ENCODE peak calls at places on chromosomes 4 and X, in six cellular contexts. One of them, this sample, is unnamed.

GRCh38 chr4:42816189-42816588 is 76.3 kb upstream of the GRXCR1 start:
- DNase-seq in right cardiac atrium: no peak
- DNase-seq in CD4-positive, alpha-beta memory T cell: no peak
- DNase-seq in HepG2: no peak
- DNase-seq in psoas muscle: no peak
- DNase-seq in tibial nerve: no peak
- DNase-seq in this sample: no peak

GRCh38 chr4:158015241-158015640 is 157.6 kb downstream of the GASK1B start:
- DNase-seq in right cardiac atrium: no peak
- DNase-seq in CD4-positive, alpha-beta memory T cell: no peak
- DNase-seq in HepG2: no peak
- DNase-seq in psoas muscle: no peak
- DNase-seq in tibial nerve: no peak
- DNase-seq in this sample: no peak

GRCh38 chr4:132691668-132692067 is 457.4 kb upstream of the PCDH10 start:
- DNase-seq in right cardiac atrium: no peak
- DNase-seq in CD4-positive, alpha-beta memory T cell: no peak
- DNase-seq in HepG2: no peak
- DNase-seq in psoas muscle: no peak
- DNase-seq in tibial nerve: no peak
- DNase-seq in this sample: no peak

GRCh38 chr4:183797041-183797444 is 108.1 kb upstream of the STOX2 start:
- DNase-seq in right cardiac atrium: peak; percentile 85
- DNase-seq in CD4-positive, alpha-beta memory T cell: no peak
- DNase-seq in HepG2: no peak
- DNase-seq in psoas muscle: peak; percentile 57
- DNase-seq in tibial nerve: no peak
- DNase-seq in this sample: no peak

GRCh38 chr4:82447886-82448285 is 17.5 kb downstream of the ENOPH1 start:
- DNase-seq in right cardiac atrium: no peak
- DNase-seq in CD4-positive, alpha-beta memory T cell: no peak
- DNase-seq in HepG2: no peak
- DNase-seq in psoas muscle: no peak
- DNase-seq in tibial nerve: no peak
- DNase-seq in this sample: no peak

GRCh38 chr4:102678107-102678506 is 82.7 kb downstream of the MANBA start:
- DNase-seq in right cardiac atrium: no peak
- DNase-seq in CD4-positive, alpha-beta memory T cell: no peak
- DNase-seq in HepG2: no peak
- DNase-seq in psoas muscle: no peak
- DNase-seq in tibial nerve: no peak
- DNase-seq in this sample: no peak

GRCh38 chrX:133921764-133922389 is 63.5 kb downstream of the GPC3 start:
- DNase-seq in right cardiac atrium: peak; percentile 47
- DNase-seq in CD4-positive, alpha-beta memory T cell: peak; percentile 18
- DNase-seq in HepG2: peak; percentile 19
- DNase-seq in psoas muscle: peak; percentile 53
- DNase-seq in tibial nerve: no peak
- DNase-seq in this sample: peak; percentile 59

GRCh38 chr4:133000012-133000411 is 149.1 kb upstream of the PCDH10 start:
- DNase-seq in right cardiac atrium: no peak
- DNase-seq in CD4-positive, alpha-beta memory T cell: no peak
- DNase-seq in HepG2: no peak
- DNase-seq in psoas muscle: no peak
- DNase-seq in tibial nerve: no peak
- DNase-seq in this sample: peak; percentile 56

GRCh38 chr4:26406346-26406975 is 83.8 kb downstream of the CCKAR start:
- DNase-seq in right cardiac atrium: no peak
- DNase-seq in CD4-positive, alpha-beta memory T cell: no peak
- DNase-seq in HepG2: no peak
- DNase-seq in psoas muscle: no peak
- DNase-seq in tibial nerve: no peak
- DNase-seq in this sample: peak; percentile 10

GRCh38 chr4:24978291-24979072 is 52.3 kb downstream of the LGI2 start:
- DNase-seq in right cardiac atrium: no peak
- DNase-seq in CD4-positive, alpha-beta memory T cell: no peak
- DNase-seq in HepG2: no peak
- DNase-seq in psoas muscle: no peak
- DNase-seq in tibial nerve: no peak
- DNase-seq in this sample: no peak

GRCh38 chr4:3774253-3774883 is 8.2 kb downstream of the ADRA2C start:
- DNase-seq in right cardiac atrium: peak; percentile 10
- DNase-seq in CD4-positive, alpha-beta memory T cell: no peak
- DNase-seq in HepG2: no peak
- DNase-seq in psoas muscle: no peak
- DNase-seq in tibial nerve: no peak
- DNase-seq in this sample: no peak

GRCh38 chrX:71998836-71999509 is 88.3 kb downstream of the NHSL2 start:
- DNase-seq in right cardiac atrium: no peak
- DNase-seq in CD4-positive, alpha-beta memory T cell: peak; percentile 48
- DNase-seq in HepG2: peak; percentile 12
- DNase-seq in psoas muscle: no peak
- DNase-seq in tibial nerve: no peak
- DNase-seq in this sample: peak; percentile 8

GRCh38 chrX:53086464-53086863 is 4.3 kb downstream of the TSPYL2 start:
- DNase-seq in right cardiac atrium: peak; percentile 89
- DNase-seq in CD4-positive, alpha-beta memory T cell: no peak
- DNase-seq in HepG2: no peak
- DNase-seq in psoas muscle: peak; percentile 86
- DNase-seq in tibial nerve: peak; percentile 65
- DNase-seq in this sample: no peak

GRCh38 chr4:157443537-157443936 is 223.0 kb downstream of the GRIA2 start:
- DNase-seq in right cardiac atrium: peak; percentile 3
- DNase-seq in CD4-positive, alpha-beta memory T cell: no peak
- DNase-seq in HepG2: no peak
- DNase-seq in psoas muscle: no peak
- DNase-seq in tibial nerve: no peak
- DNase-seq in this sample: no peak

GRCh38 chrX:15985937-15986336 is 131.3 kb upstream of the AP1S2 start:
- DNase-seq in right cardiac atrium: no peak
- DNase-seq in CD4-positive, alpha-beta memory T cell: no peak
- DNase-seq in HepG2: no peak
- DNase-seq in psoas muscle: no peak
- DNase-seq in tibial nerve: no peak
- DNase-seq in this sample: no peak

GRCh38 chrX:74534569-74535038 is 79.8 kb downstream of the RLIM start:
- DNase-seq in right cardiac atrium: no peak
- DNase-seq in CD4-positive, alpha-beta memory T cell: no peak
- DNase-seq in HepG2: no peak
- DNase-seq in psoas muscle: no peak
- DNase-seq in tibial nerve: no peak
- DNase-seq in this sample: no peak

GRCh38 chr4:4460759-4461158 is 73.9 kb downstream of the NSG1 start:
- DNase-seq in right cardiac atrium: no peak
- DNase-seq in CD4-positive, alpha-beta memory T cell: no peak
- DNase-seq in HepG2: no peak
- DNase-seq in psoas muscle: no peak
- DNase-seq in tibial nerve: no peak
- DNase-seq in this sample: no peak

GRCh38 chr4:136935305-136935704 is 597.0 kb downstream of the PCDH18 start:
- DNase-seq in right cardiac atrium: no peak
- DNase-seq in CD4-positive, alpha-beta memory T cell: no peak
- DNase-seq in HepG2: no peak
- DNase-seq in psoas muscle: no peak
- DNase-seq in tibial nerve: no peak
- DNase-seq in this sample: no peak

GRCh38 chr4:78517050-78517652 is 34.4 kb upstream of the ANXA3 start:
- DNase-seq in right cardiac atrium: no peak
- DNase-seq in CD4-positive, alpha-beta memory T cell: no peak
- DNase-seq in HepG2: peak; percentile 11
- DNase-seq in psoas muscle: no peak
- DNase-seq in tibial nerve: no peak
- DNase-seq in this sample: no peak

GRCh38 chrX:53435997-53436396 is 1.8 kb upstream of the HSD17B10 start:
- DNase-seq in right cardiac atrium: peak; percentile 64
- DNase-seq in CD4-positive, alpha-beta memory T cell: peak; percentile 71
- DNase-seq in HepG2: peak; percentile 52
- DNase-seq in psoas muscle: peak; percentile 72
- DNase-seq in tibial nerve: peak; percentile 14
- DNase-seq in this sample: peak; percentile 64

GRCh38 chrX:140090800-140091275 is 125.5 kb upstream of the CXorf66 start:
- DNase-seq in right cardiac atrium: no peak
- DNase-seq in CD4-positive, alpha-beta memory T cell: no peak
- DNase-seq in HepG2: no peak
- DNase-seq in psoas muscle: no peak
- DNase-seq in tibial nerve: no peak
- DNase-seq in this sample: no peak

GRCh38 chr4:139768913-139769312 is 103.3 kb downstream of the MGST2 start:
- DNase-seq in right cardiac atrium: no peak
- DNase-seq in CD4-positive, alpha-beta memory T cell: no peak
- DNase-seq in HepG2: peak; percentile 36
- DNase-seq in psoas muscle: no peak
- DNase-seq in tibial nerve: no peak
- DNase-seq in this sample: no peak

DNA sequence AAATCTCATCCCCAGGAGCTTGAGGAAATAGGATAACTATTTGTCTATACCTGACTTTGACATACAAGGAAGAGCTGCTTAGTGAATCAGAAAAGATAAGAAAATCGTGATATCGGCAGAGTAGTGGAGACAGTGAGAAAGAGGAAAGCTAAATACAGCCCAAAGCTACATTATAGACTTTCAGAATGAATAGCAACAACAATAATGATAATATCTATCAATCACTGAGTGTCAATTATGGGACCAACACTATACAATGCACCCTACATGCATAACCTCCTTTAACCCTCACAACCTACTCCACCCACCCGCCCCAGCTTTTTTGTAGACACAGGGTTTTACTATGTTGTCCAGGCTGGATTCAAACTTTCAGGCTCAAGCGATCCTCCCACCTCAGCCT is 205.1 kb downstream of the PPP3CA start:
- DNase-seq in right cardiac atrium: no peak
- DNase-seq in CD4-positive, alpha-beta memory T cell: no peak
- DNase-seq in HepG2: no peak
- DNase-seq in psoas muscle: no peak
- DNase-seq in tibial nerve: no peak
- DNase-seq in this sample: no peak
- H3K4me1 ChIP-seq in right cardiac atrium: peaks cover 2% of the 10 kb centered on the region
- H3K4me1 ChIP-seq in CD4-positive, alpha-beta memory T cell: peaks cover 34% of the 10 kb centered on the region
- H3K4me1 ChIP-seq in HepG2: no peaks in the 10 kb centered on the region
- H3K4me1 ChIP-seq in psoas muscle: peaks cover 7% of the 10 kb centered on the region
- H3K4me1 ChIP-seq in tibial nerve: peaks cover 3% of the 10 kb centered on the region
- H3K4me1 ChIP-seq in this sample: no peaks in the 10 kb centered on the region

GRCh38 chrX:112510629-112511028 is 169.1 kb downstream of the LHFPL1 start:
- DNase-seq in right cardiac atrium: no peak
- DNase-seq in CD4-positive, alpha-beta memory T cell: no peak
- DNase-seq in HepG2: no peak
- DNase-seq in psoas muscle: no peak
- DNase-seq in tibial nerve: no peak
- DNase-seq in this sample: no peak

GRCh38 chrX:112512509-112512908 is 167.2 kb downstream of the LHFPL1 start:
- DNase-seq in right cardiac atrium: no peak
- DNase-seq in CD4-positive, alpha-beta memory T cell: no peak
- DNase-seq in HepG2: no peak
- DNase-seq in psoas muscle: no peak
- DNase-seq in tibial nerve: no peak
- DNase-seq in this sample: no peak

GRCh38 chrX:112513154-112513553 is 166.6 kb downstream of the LHFPL1 start:
- DNase-seq in right cardiac atrium: no peak
- DNase-seq in CD4-positive, alpha-beta memory T cell: no peak
- DNase-seq in HepG2: no peak
- DNase-seq in psoas muscle: no peak
- DNase-seq in tibial nerve: no peak
- DNase-seq in this sample: no peak
- H3K4me1 ChIP-seq in right cardiac atrium: no peaks in the 10 kb centered on the region
- H3K4me1 ChIP-seq in CD4-positive, alpha-beta memory T cell: no peaks in the 10 kb centered on the region
- H3K4me1 ChIP-seq in HepG2: no peaks in the 10 kb centered on the region
- H3K4me1 ChIP-seq in psoas muscle: no peaks in the 10 kb centered on the region
- H3K4me1 ChIP-seq in tibial nerve: no peaks in the 10 kb centered on the region
- H3K4me1 ChIP-seq in this sample: no peaks in the 10 kb centered on the region

DNA sequence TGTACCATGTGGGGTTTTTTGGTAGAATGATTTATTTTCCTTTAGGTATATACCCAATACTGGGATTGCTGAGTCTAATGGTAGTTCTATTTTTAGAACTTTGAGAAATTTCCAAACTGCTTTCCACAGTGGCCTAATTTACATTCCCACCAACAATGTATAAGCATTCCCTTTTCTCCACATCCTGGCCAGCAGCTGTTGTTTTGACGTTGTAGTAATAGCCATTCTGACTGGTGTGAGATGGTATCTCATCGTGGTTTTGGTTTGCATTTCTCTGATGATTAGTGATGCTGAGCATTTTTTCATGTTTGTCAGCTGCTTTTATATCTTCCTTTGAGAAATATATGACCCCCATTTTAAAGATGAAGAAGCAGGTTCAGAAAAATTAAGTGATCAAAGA is 153.7 kb downstream of the CBR4 start:
- DNase-seq in right cardiac atrium: no peak
- DNase-seq in CD4-positive, alpha-beta memory T cell: no peak
- DNase-seq in HepG2: no peak
- DNase-seq in psoas muscle: no peak
- DNase-seq in tibial nerve: no peak
- DNase-seq in this sample: peak; percentile 8
- H3K4me1 ChIP-seq in right cardiac atrium: peaks cover 15% of the 10 kb centered on the region
- H3K4me1 ChIP-seq in CD4-positive, alpha-beta memory T cell: no peaks in the 10 kb centered on the region
- H3K4me1 ChIP-seq in HepG2: no peaks in the 10 kb centered on the region
- H3K4me1 ChIP-seq in psoas muscle: peaks cover 44% of the 10 kb centered on the region
- H3K4me1 ChIP-seq in tibial nerve: peaks cover 24% of the 10 kb centered on the region
- H3K4me1 ChIP-seq in this sample: peaks cover 37% of the 10 kb centered on the region

GRCh38 chr4:155187989-155188388 is 20.4 kb upstream of the NPY2R start:
- DNase-seq in right cardiac atrium: no peak
- DNase-seq in CD4-positive, alpha-beta memory T cell: no peak
- DNase-seq in HepG2: no peak
- DNase-seq in psoas muscle: no peak
- DNase-seq in tibial nerve: no peak
- DNase-seq in this sample: no peak
- H3K4me1 ChIP-seq in right cardiac atrium: no peaks in the 10 kb centered on the region
- H3K4me1 ChIP-seq in CD4-positive, alpha-beta memory T cell: no peaks in the 10 kb centered on the region
- H3K4me1 ChIP-seq in HepG2: no peaks in the 10 kb centered on the region
- H3K4me1 ChIP-seq in psoas muscle: no peaks in the 10 kb centered on the region
- H3K4me1 ChIP-seq in tibial nerve: no peaks in the 10 kb centered on the region
- H3K4me1 ChIP-seq in this sample: no peaks in the 10 kb centered on the region

DNA sequence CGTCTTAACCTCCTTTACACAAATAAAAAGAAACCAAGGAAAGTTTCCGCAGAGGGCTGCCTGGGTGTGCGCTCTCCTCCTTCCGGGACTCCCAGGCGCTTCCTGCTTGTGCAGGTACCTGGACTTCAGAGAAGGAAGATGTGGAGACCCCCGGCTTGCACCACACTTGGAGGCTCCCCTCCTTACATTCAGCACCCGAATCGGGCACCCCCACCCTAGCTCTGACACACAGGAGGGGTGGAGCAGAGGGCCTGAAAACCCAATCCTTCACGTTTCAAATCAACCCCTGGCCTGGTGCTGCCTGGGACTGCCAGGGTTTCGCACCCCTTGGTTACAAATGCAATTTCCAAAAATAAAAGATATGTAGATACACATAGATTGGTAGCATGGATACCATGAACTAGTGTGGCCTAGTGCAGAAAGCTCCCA is 3.1 kb downstream of the NKX3-2 start:
- DNase-seq in right cardiac atrium: no peak
- DNase-seq in CD4-positive, alpha-beta memory T cell: no peak
- DNase-seq in HepG2: no peak
- DNase-seq in psoas muscle: no peak
- DNase-seq in tibial nerve: no peak
- DNase-seq in this sample: no peak
- H3K4me1 ChIP-seq in right cardiac atrium: peaks cover 2% of the 10 kb centered on the region
- H3K4me1 ChIP-seq in CD4-positive, alpha-beta memory T cell: peaks cover 61% of the 10 kb centered on the region
- H3K4me1 ChIP-seq in HepG2: peaks cover 23% of the 10 kb centered on the region
- H3K4me1 ChIP-seq in psoas muscle: peaks cover 2% of the 10 kb centered on the region
- H3K4me1 ChIP-seq in tibial nerve: peaks cover 25% of the 10 kb centered on the region
- H3K4me1 ChIP-seq in this sample: no peaks in the 10 kb centered on the region